ENCODE peak calls at places on chromosome 13, in five cellular contexts. E, D, N, K and P are unnamed samples.

GRCh38 chr13:38044067-38044466 is 174.5 kb upstream of the TRPC4 start:
- DNase-seq in D (no peak), K (no peak), N (no peak), E (no peak), P (no peak)

GRCh38 chr13:106734185-106734584 is 166.2 kb upstream of the ARGLU1 start:
- DNase-seq in N (no peak), K (no peak), D (no peak), E (peak), P (no peak)

GRCh38 chr13:49998714-49999624 is 2.1 kb downstream of the TRIM13 start:
- DNase-seq in K (no peak), E (no peak), D (no peak), N (no peak), P (no peak)

GRCh38 chr13:92806215-92806614 is 420.4 kb upstream of the GPC6 start:
- DNase-seq in N (no peak), D (no peak), E (no peak), K (peak), P (no peak)

GRCh38 chr13:21812192-21812626 is 141.3 kb downstream of the FGF9 start:
- DNase-seq in D (no peak), N (no peak), E (no peak), K (no peak), P (peak)

GRCh38 chr13:53191091-53191490 is 162.5 kb downstream of the OLFM4 start:
- DNase-seq in N (peak), K (peak), E (no peak), D (no peak), P (no peak)

GRCh38 chr13:19267746-19268145 is 86.1 kb upstream of the TUBA3C start:
- DNase-seq in E (no peak), K (no peak), N (no peak), D (no peak), P (no peak)

GRCh38 chr13:45178349-45179142 is 22.3 kb downstream of the KCTD4 start:
- DNase-seq in K (peak), E (peak), N (no peak), D (no peak), P (no peak)

GRCh38 chr13:110396476-110396875 is 89.4 kb downstream of the COL4A2 start:
- DNase-seq in D (no peak), K (no peak), E (no peak), N (no peak), P (no peak)